ENCODE peak calls at places on chromosome 3, in six cellular contexts. One of them, this sample, is unnamed.

GRCh38 chr3:25428003-25428861 is at the start of gene RARB:
- DNase-seq in heart left ventricle: peak
- DNase-seq in transverse colon: peak
- DNase-seq in IMR-90: peak
- DNase-seq in esophagus squamous epithelium: no peak
- DNase-seq in body of pancreas: peak
- DNase-seq in this sample: no peak

GRCh38 chr3:124431585-124431984 is 298.7 kb upstream of the UMPS start:
- DNase-seq in esophagus squamous epithelium: no peak
- DNase-seq in transverse colon: no peak
- DNase-seq in body of pancreas: no peak
- DNase-seq in heart left ventricle: no peak
- DNase-seq in IMR-90: no peak
- DNase-seq in this sample: no peak

GRCh38 chr3:23923786-23924185 is 6.9 kb downstream of the RPL15 start:
- DNase-seq in transverse colon: no peak
- DNase-seq in body of pancreas: no peak
- DNase-seq in IMR-90: peak
- DNase-seq in heart left ventricle: no peak
- DNase-seq in esophagus squamous epithelium: no peak
- DNase-seq in this sample: no peak

GRCh38 chr3:38454179-38454883 is 641 bp downstream of the ACVR2B start:
- DNase-seq in transverse colon: peak
- DNase-seq in IMR-90: peak
- DNase-seq in esophagus squamous epithelium: no peak
- DNase-seq in heart left ventricle: peak
- DNase-seq in body of pancreas: peak
- DNase-seq in this sample: peak

GRCh38 chr3:136283627-136284026 is 33.5 kb downstream of the PCCB start:
- DNase-seq in body of pancreas: no peak
- DNase-seq in esophagus squamous epithelium: no peak
- DNase-seq in IMR-90: peak
- DNase-seq in heart left ventricle: no peak
- DNase-seq in transverse colon: no peak
- DNase-seq in this sample: no peak

GRCh38 chr3:126883241-126883640 is 99.7 kb upstream of the PLXNA1 start:
- DNase-seq in transverse colon: no peak
- DNase-seq in heart left ventricle: no peak
- DNase-seq in IMR-90: peak
- DNase-seq in body of pancreas: no peak
- DNase-seq in esophagus squamous epithelium: no peak
- DNase-seq in this sample: no peak

GRCh38 chr3:79491029-79491634 is 276.7 kb downstream of the ROBO1 start:
- DNase-seq in heart left ventricle: no peak
- DNase-seq in esophagus squamous epithelium: no peak
- DNase-seq in transverse colon: no peak
- DNase-seq in IMR-90: no peak
- DNase-seq in body of pancreas: no peak
- DNase-seq in this sample: no peak

GRCh38 chr3:62057339-62058047 is 315.9 kb downstream of the FEZF2 start:
- DNase-seq in body of pancreas: no peak
- DNase-seq in esophagus squamous epithelium: no peak
- DNase-seq in heart left ventricle: no peak
- DNase-seq in transverse colon: no peak
- DNase-seq in IMR-90: no peak
- DNase-seq in this sample: no peak

GRCh38 chr3:34882764-34883163 is 756.6 kb upstream of the ARPP21 start:
- DNase-seq in transverse colon: no peak
- DNase-seq in esophagus squamous epithelium: no peak
- DNase-seq in heart left ventricle: no peak
- DNase-seq in body of pancreas: no peak
- DNase-seq in IMR-90: no peak
- DNase-seq in this sample: no peak

GRCh38 chr3:179037361-179037760 is 34.2 kb downstream of the ZMAT3 start:
- DNase-seq in heart left ventricle: peak
- DNase-seq in transverse colon: peak
- DNase-seq in IMR-90: peak
- DNase-seq in body of pancreas: no peak
- DNase-seq in esophagus squamous epithelium: no peak
- DNase-seq in this sample: peak

GRCh38 chr3:53160660-53161344 is at the start of gene PRKCD:
- DNase-seq in transverse colon: peak
- DNase-seq in esophagus squamous epithelium: peak
- DNase-seq in body of pancreas: peak
- DNase-seq in IMR-90: peak
- DNase-seq in heart left ventricle: peak
- DNase-seq in this sample: peak
- TF ChIP-seq POLR2A in transverse colon: peak
- TF ChIP-seq POLR2A in esophagus squamous epithelium: peak
- TF ChIP-seq POLR2A in body of pancreas: peak
- TF ChIP-seq POLR2A in IMR-90: no peak
- TF ChIP-seq POLR2A in heart left ventricle: peak
- TF ChIP-seq POLR2A in this sample: no peak

GRCh38 chr3:30945291-30945690 is 50.8 kb upstream of the GADL1 start:
- DNase-seq in heart left ventricle: no peak
- DNase-seq in transverse colon: no peak
- DNase-seq in body of pancreas: no peak
- DNase-seq in IMR-90: no peak
- DNase-seq in esophagus squamous epithelium: no peak
- DNase-seq in this sample: no peak
- TF ChIP-seq POLR2A in heart left ventricle: no peak
- TF ChIP-seq POLR2A in transverse colon: no peak
- TF ChIP-seq POLR2A in body of pancreas: no peak
- TF ChIP-seq POLR2A in IMR-90: no peak
- TF ChIP-seq POLR2A in esophagus squamous epithelium: no peak
- TF ChIP-seq POLR2A in this sample: no peak

DNA sequence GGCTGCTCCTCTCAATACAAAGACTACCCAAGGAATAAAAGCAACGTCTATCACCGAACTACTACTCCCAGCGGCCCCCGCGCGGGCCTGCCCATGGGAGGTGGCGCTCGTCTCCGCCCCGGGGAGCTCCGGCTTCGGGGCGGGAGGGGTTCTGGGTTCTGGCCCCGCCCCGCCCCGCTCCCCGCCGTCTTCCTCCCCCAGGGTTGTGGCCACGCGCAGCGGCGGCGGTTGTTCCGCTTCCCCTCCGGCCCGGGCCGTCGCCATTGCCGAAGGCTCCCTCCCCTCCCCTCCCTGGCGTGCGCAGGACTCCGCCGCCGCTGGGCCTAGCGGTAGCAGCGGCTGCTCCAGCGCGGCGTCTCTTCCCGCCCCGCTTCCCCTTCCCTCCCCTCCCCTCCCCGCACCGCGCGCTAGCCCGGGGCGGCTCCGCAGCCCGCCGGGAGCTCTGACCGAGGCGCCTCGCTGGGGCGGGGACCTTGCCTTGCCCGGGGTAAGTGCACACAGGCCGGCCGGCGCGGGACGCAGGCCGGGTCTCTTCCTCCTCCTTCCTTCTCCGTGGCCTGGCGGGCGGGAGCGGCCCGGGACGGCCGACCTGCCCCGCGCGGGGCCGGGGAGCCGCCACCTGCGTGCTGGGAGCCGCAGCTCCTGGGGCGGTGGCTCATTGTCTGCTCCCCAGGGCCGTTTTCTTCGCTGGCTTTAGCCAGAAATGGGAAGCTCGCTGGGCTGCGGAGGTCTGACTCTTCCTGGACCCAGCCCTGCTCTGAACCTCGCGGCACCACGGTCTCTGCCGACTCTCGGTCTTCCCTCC is at the start of gene PAK2:
- DNase-seq in heart left ventricle: peak
- DNase-seq in body of pancreas: peak
- DNase-seq in transverse colon: peak
- DNase-seq in IMR-90: peak
- DNase-seq in esophagus squamous epithelium: peak
- DNase-seq in this sample: peak
- TF ChIP-seq POLR2A in heart left ventricle: peak
- TF ChIP-seq POLR2A in body of pancreas: peak
- TF ChIP-seq POLR2A in transverse colon: peak
- TF ChIP-seq POLR2A in IMR-90: peak
- TF ChIP-seq POLR2A in esophagus squamous epithelium: no peak
- TF ChIP-seq POLR2A in this sample: peak

GRCh38 chr3:52897130-52898109 is at the start of gene STIMATE:
- DNase-seq in esophagus squamous epithelium: no peak
- DNase-seq in transverse colon: peak
- DNase-seq in IMR-90: peak
- DNase-seq in body of pancreas: peak
- DNase-seq in heart left ventricle: peak
- DNase-seq in this sample: peak
- TF ChIP-seq POLR2A in esophagus squamous epithelium: peak
- TF ChIP-seq POLR2A in transverse colon: peak
- TF ChIP-seq POLR2A in IMR-90: no peak
- TF ChIP-seq POLR2A in body of pancreas: peak
- TF ChIP-seq POLR2A in heart left ventricle: peak
- TF ChIP-seq POLR2A in this sample: peak

GRCh38 chr3:7709383-7710082 is 792.1 kb upstream of the LMCD1 start:
- DNase-seq in transverse colon: no peak
- DNase-seq in IMR-90: no peak
- DNase-seq in heart left ventricle: no peak
- DNase-seq in esophagus squamous epithelium: no peak
- DNase-seq in body of pancreas: no peak
- DNase-seq in this sample: no peak
- TF ChIP-seq POLR2A in transverse colon: no peak
- TF ChIP-seq POLR2A in IMR-90: no peak
- TF ChIP-seq POLR2A in heart left ventricle: no peak
- TF ChIP-seq POLR2A in esophagus squamous epithelium: no peak
- TF ChIP-seq POLR2A in body of pancreas: no peak
- TF ChIP-seq POLR2A in this sample: no peak

DNA sequence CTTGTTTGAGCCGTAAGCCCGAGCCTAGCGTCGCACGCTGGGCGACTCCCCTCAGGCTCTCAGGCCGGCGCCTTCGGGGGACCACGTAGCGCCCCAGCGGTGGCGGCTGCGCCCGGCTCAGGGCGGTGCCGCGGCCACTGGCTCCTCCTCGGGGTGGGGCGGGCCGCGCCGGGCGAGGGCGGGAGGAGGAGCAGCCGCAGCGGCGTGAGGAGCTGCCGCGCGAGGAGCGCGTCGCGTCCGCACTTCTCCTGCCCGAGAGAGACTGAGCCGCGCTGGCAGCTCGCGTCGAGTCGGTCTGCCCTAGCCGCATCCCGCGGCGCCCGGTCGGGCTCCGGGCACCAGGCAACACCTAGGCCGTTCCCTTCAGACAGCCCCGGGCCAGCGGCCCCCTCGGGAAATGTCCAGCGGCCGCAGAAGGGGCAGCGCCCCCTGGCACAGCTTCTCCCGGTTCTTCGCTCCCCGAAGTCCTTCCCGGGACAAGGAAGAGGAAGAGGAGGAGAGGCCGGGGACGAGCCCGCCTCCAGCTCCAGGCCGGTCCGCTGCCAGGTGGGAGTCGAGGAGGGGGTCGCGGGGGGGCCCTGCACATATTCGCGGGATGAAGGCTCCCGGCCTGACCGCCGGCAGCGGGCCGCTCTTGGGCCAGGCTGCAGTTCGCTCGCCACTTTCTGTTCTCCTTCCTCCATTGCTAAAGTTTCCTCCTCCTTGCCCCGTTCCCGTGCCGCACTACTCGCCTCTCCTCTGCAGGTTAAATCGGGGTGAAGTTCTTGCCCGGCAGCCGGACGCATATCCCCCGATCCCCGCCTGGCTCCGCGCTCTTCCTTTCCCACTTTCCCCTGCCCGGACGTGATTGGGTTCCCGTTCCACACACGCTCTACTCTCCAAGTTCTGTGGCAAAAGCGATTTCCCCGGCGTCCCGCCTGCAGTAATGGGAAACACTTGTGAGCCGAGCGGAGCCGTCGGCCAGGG is at the start of gene CRYBG3:
- DNase-seq in body of pancreas: peak
- DNase-seq in IMR-90: peak
- DNase-seq in transverse colon: peak
- DNase-seq in heart left ventricle: peak
- DNase-seq in esophagus squamous epithelium: peak
- DNase-seq in this sample: peak
- TF ChIP-seq POLR2A in body of pancreas: peak
- TF ChIP-seq POLR2A in IMR-90: peak
- TF ChIP-seq POLR2A in transverse colon: peak
- TF ChIP-seq POLR2A in heart left ventricle: peak
- TF ChIP-seq POLR2A in esophagus squamous epithelium: peak
- TF ChIP-seq POLR2A in this sample: no peak

This sample was measured in erythroblast.